ENCODE peak calls at places on chromosomes 4 and X, in six cellular contexts. T, A, E, L, U and Z are unnamed samples.

GRCh38 chrX:15815779-15816452 is 25.6 kb downstream of the ZRSR2 start:
- DNase-seq in T (peak; percentile 33), A (peak; percentile 87), E (peak; percentile 3), L (peak; percentile 60), U (no peak), Z (peak; percentile 50)

GRCh38 chrX:134622056-134622812 is 36.0 kb downstream of the PLAC1 start:
- DNase-seq in T (peak; percentile 89), A (peak; percentile 84), E (no peak), L (peak; percentile 35), U (peak; percentile 39), Z (peak; percentile 87)

GRCh38 chrX:7120578-7121219 is 26.8 kb upstream of the STS start:
- DNase-seq in T (peak; percentile 58), A (no peak), E (no peak), L (no peak), U (no peak), Z (peak; percentile 69)

GRCh38 chrX:47187106-47187677 is 6.4 kb upstream of the UBA1 start:
- DNase-seq in T (no peak), A (peak; percentile 47), E (no peak), L (peak; percentile 52), U (no peak), Z (no peak)

GRCh38 chr4:136754810-136755530 is 777.3 kb downstream of the PCDH18 start:
- DNase-seq in T (peak; percentile 39), A (no peak), E (no peak), L (no peak), U (no peak), Z (peak; percentile 45)

GRCh38 chr4:69994782-69995181 is 984 bp upstream of the STATH start:
- DNase-seq in T (no peak), A (no peak), E (no peak), L (no peak), U (no peak), Z (no peak)

GRCh38 chrX:46502848-46503247 is 42.4 kb downstream of the ZNF674 start:
- DNase-seq in T (no peak), A (no peak), E (no peak), L (no peak), U (no peak), Z (no peak)

GRCh38 chrX:108257556-108257955 is 166.0 kb downstream of the ATG4A start:
- DNase-seq in T (no peak), A (no peak), E (no peak), L (no peak), U (no peak), Z (no peak)

GRCh38 chrX:110114260-110114776 is 111.4 kb downstream of the TMEM164 start:
- DNase-seq in T (no peak), A (peak; percentile 4), E (no peak), L (no peak), U (no peak), Z (no peak)

GRCh38 chr4:76897522-76898384 is at the start of gene SOWAHB:
- DNase-seq in T (no peak), A (peak; percentile 79), E (peak; percentile 32), L (peak; percentile 86), U (peak; percentile 41), Z (no peak)

GRCh38 chr4:121790976-121791375 is 10.1 kb upstream of the EXOSC9 start:
- DNase-seq in T (peak; percentile 40), A (peak; percentile 9), E (no peak), L (no peak), U (no peak), Z (no peak)

GRCh38 chr4:90093526-90093925 is 33.7 kb upstream of the CCSER1 start:
- DNase-seq in T (no peak), A (no peak), E (no peak), L (no peak), U (no peak), Z (no peak)

GRCh38 chr4:151991884-151992166 is 231.0 kb upstream of the GATB start:
- DNase-seq in T (no peak), A (no peak), E (no peak), L (no peak), U (no peak), Z (no peak)

GRCh38 chr4:8366601-8367000 is 73.9 kb downstream of the ACOX3 start:
- DNase-seq in T (no peak), A (no peak), E (no peak), L (no peak), U (no peak), Z (no peak)

GRCh38 chr4:108950158-108950915 is 187.5 kb upstream of the ETNPPL start:
- DNase-seq in T (no peak), A (no peak), E (no peak), L (no peak), U (no peak), Z (peak; percentile 34)

GRCh38 chrX:129617420-129617819 is 37.3 kb downstream of the APLN start:
- DNase-seq in T (no peak), A (no peak), E (no peak), L (no peak), U (no peak), Z (peak; percentile 25)

GRCh38 chr4:1192091-1192492 is 19.7 kb upstream of the SPON2 start:
- DNase-seq in T (peak; percentile 99), A (no peak), E (no peak), L (no peak), U (no peak), Z (peak; percentile 98)

GRCh38 chr4:7831330-7831729 is 108.3 kb downstream of the AFAP1 start:
- DNase-seq in T (peak; percentile 97), A (no peak), E (no peak), L (no peak), U (no peak), Z (peak; percentile 98)

GRCh38 chr4:48315728-48316630 is 25.4 kb upstream of the SLAIN2 start:
- DNase-seq in T (peak; percentile 73), A (peak; percentile 81), E (peak; percentile 17), L (peak; percentile 36), U (no peak), Z (peak; percentile 75)

GRCh38 chr4:38670939-38671593 is 7.1 kb downstream of the KLF3 start:
- DNase-seq in T (no peak), A (no peak), E (no peak), L (no peak), U (no peak), Z (no peak)

GRCh38 chr4:38673109-38673978 is 9.3 kb downstream of the KLF3 start:
- DNase-seq in T (no peak), A (no peak), E (no peak), L (peak; percentile 46), U (no peak), Z (no peak)

GRCh38 chr4:38672247-38673071 is 8.5 kb downstream of the KLF3 start:
- DNase-seq in T (no peak), A (peak; percentile 75), E (peak; percentile 65), L (peak; percentile 39), U (no peak), Z (no peak)

GRCh38 chr4:38670061-38670894 is 6.3 kb downstream of the KLF3 start:
- DNase-seq in T (no peak), A (no peak), E (no peak), L (peak; percentile 42), U (no peak), Z (no peak)

DNA sequence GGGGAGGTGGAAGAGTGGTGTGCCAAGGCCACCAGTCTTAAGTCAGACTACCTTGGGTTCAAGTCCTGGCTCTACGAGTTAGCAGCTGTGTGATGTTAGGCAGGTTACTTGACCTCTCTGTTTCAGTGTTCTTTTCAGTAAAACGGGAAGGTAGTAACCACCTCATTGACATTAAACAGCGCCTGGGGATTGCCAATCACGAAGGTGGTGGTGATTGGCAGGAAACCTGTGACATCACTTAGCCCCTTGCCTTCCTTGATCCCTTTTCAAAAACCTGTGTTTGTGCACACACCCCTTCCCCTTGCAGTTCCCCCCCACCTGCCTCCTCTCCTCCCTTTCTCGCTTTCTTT is 7.6 kb downstream of the KLF3 start:
- DNase-seq in T (no peak), A (no peak), E (no peak), L (no peak), U (no peak), Z (no peak)
- H2BK15ac ChIP-seq in T (no peak overlapping the region), A (no peak overlapping the region), E (no peak overlapping the region), L (no peak overlapping the region), U (no peak overlapping the region), Z (no peak overlapping the region)

GRCh38 chrX:31420711-31421151 is 348.9 kb upstream of the FTHL17 start:
- DNase-seq in T (peak; percentile 10), A (peak; percentile 26), E (no peak), L (no peak), U (no peak), Z (peak; percentile 48)
- H2BK15ac ChIP-seq in T (no peak overlapping the region), A (no peak overlapping the region), E (no peak overlapping the region), L (no peak overlapping the region), U (no peak overlapping the region), Z (no peak overlapping the region)

GRCh38 chrX:40173662-40174593 is 76.2 kb upstream of the BCOR start:
- DNase-seq in T (no peak), A (peak; percentile 40), E (no peak), L (peak; percentile 68), U (no peak), Z (peak; percentile 92)

GRCh38 chrX:40176979-40177430 is 79.2 kb upstream of the BCOR start:
- DNase-seq in T (no peak), A (peak; percentile 44), E (no peak), L (peak; percentile 52), U (no peak), Z (peak; percentile 56)

GRCh38 chrX:40174594-40175415 is 77.0 kb upstream of the BCOR start:
- DNase-seq in T (no peak), A (peak; percentile 69), E (no peak), L (peak; percentile 75), U (no peak), Z (peak; percentile 82)

GRCh38 chrX:40176256-40176978 is 78.7 kb upstream of the BCOR start:
- DNase-seq in T (no peak), A (peak; percentile 21), E (no peak), L (peak; percentile 56), U (no peak), Z (peak; percentile 52)

DNA sequence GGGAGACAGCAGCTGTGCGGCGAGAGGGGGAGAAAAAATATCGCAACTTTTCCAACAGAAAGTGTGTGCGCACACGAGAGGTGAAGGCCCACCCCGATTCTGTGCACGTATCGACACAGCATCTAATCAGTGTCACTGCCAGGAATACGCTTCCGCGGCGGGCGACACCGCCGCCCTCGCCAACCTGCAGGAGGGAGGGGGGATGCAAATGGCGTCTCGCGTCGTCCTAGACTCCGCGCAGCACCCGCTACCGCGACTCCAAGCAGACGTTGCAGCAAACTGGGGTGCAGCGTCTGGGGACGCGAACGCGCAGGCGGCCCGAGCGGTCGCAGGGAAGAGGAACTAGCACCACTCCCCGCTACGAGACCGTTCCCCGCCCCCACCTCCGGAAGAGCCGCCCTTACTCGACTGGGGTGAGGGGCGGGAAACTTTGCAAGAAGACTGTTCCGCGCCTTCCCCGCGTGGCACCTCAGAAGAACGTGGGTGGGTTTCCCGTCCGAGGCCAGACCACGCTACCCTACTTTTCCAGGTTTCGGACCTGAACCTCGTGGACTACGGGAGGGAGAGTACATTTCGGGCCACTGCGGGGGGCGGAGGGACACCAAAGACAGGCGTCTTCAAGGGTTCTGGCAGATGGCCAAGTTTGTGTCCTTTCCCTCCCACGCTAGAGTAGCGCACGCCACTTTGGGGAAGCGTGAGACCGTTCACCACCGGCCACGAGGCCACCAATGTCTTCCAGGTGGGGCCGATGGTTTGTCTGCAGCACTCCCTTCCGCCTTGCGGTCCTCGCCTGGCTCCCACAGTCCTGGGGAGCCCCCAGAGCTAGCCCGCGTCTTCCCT is 77.9 kb upstream of the BCOR start:
- DNase-seq in T (no peak), A (peak; percentile 71), E (no peak), L (peak; percentile 69), U (no peak), Z (peak; percentile 82)
- H2BK15ac ChIP-seq in T (no peak overlapping the region), A (no peak overlapping the region), E (peak overlapping the region; percentile 49), L (no peak overlapping the region), U (no peak overlapping the region), Z (peak overlapping the region; percentile 93)

DNA sequence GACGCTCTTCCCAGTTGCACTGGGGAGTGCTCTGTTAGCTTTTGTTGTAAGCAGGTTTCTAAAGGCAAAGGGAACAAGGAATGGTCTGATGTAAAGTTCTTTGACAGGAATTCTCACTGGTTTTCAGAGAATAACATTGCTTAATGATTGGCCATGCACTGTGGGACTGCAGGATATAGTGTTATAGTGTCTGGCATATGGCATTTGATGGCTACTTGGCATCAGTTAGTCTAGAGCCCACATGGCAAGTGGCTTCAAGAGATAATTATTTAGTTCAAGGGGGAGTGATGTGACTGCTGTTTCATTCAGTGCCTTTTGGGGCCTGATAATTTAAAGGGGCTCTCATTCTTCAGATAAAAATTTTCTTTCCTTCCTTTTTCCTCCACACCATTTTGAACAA is 30.7 kb upstream of the PGM2 start:
- DNase-seq in T (no peak), A (no peak), E (no peak), L (no peak), U (no peak), Z (no peak)
- H2BK15ac ChIP-seq in T (no peak overlapping the region), A (no peak overlapping the region), E (no peak overlapping the region), L (no peak overlapping the region), U (no peak overlapping the region), Z (no peak overlapping the region)